ENCODE peak calls at places on chromosomes 3 and 15, in nine cellular contexts. J, P, O, T, B, G, E, L and A are unnamed samples.

GRCh38 chr15:93200448-93201226 is 111.6 kb upstream of the RGMA start:
- DNase-seq in B (no peak), O (no peak), T (no peak), P (no peak), L (no peak), E (no peak), J (no peak), G (no peak), A (peak; percentile 73)

GRCh38 chr15:72492733-72493132 is 18.6 kb downstream of the ARIH1 start:
- DNase-seq in B (no peak), G (no peak), O (no peak), L (no peak), J (no peak), T (no peak), E (no peak), P (no peak), A (no peak)

GRCh38 chr3:17138246-17139039 is 253.7 kb downstream of the PLCL2 start:
- DNase-seq in E (no peak), O (no peak), L (no peak), J (no peak), T (no peak), P (no peak), B (no peak), G (no peak), A (no peak)

GRCh38 chr15:75620776-75621536 is 4.6 kb downstream of the SNUPN start:
- DNase-seq in O (no peak), E (no peak), P (peak; percentile 21), L (no peak), T (peak; percentile 41), J (no peak), G (no peak), B (no peak), A (no peak)

GRCh38 chr3:18825586-18826157 is 322.6 kb upstream of the KCNH8 start:
- DNase-seq in P (no peak), E (no peak), T (no peak), B (no peak), L (no peak), O (no peak), G (no peak), J (no peak), A (no peak)

GRCh38 chr3:50189274-50189673 is 2.1 kb upstream of the GNAT1 start:
- DNase-seq in P (peak; percentile 73), T (peak; percentile 73), L (peak; percentile 72), J (peak; percentile 78), O (peak; percentile 87), G (no peak), E (peak; percentile 47), B (peak; percentile 40), A (peak; percentile 92)

GRCh38 chr3:87350367-87351199 is 74.2 kb upstream of the POU1F1 start:
- DNase-seq in B (peak; percentile 38), J (peak; percentile 41), E (peak; percentile 33), G (no peak), L (peak; percentile 43), T (peak; percentile 66), O (peak; percentile 46), P (peak; percentile 7), A (peak; percentile 72)

GRCh38 chr3:73542127-73542526 is 82.6 kb downstream of the PDZRN3 start:
- DNase-seq in P (no peak), E (no peak), L (no peak), G (no peak), O (no peak), B (no peak), J (no peak), T (no peak), A (no peak)

GRCh38 chr3:39910828-39911464 is 101.5 kb downstream of the MYRIP start:
- DNase-seq in T (no peak), P (no peak), L (no peak), O (no peak), G (no peak), E (no peak), B (no peak), J (peak; percentile 86), A (no peak)

GRCh38 chr3:189773056-189773455 is 141.9 kb downstream of the TP63 start:
- DNase-seq in G (no peak), B (no peak), E (no peak), O (no peak), L (no peak), P (no peak), T (peak; percentile 64), J (no peak), A (no peak)

GRCh38 chr3:60461199-60461598 is 790.1 kb downstream of the FHIT start:
- DNase-seq in T (no peak), P (no peak), G (no peak), B (no peak), E (no peak), O (no peak), J (no peak), L (no peak), A (no peak)

GRCh38 chr15:83362706-83363105 is 78.2 kb upstream of the BNC1 start:
- DNase-seq in B (no peak), G (no peak), T (no peak), L (no peak), J (no peak), E (no peak), O (no peak), P (no peak), A (no peak)

DNA sequence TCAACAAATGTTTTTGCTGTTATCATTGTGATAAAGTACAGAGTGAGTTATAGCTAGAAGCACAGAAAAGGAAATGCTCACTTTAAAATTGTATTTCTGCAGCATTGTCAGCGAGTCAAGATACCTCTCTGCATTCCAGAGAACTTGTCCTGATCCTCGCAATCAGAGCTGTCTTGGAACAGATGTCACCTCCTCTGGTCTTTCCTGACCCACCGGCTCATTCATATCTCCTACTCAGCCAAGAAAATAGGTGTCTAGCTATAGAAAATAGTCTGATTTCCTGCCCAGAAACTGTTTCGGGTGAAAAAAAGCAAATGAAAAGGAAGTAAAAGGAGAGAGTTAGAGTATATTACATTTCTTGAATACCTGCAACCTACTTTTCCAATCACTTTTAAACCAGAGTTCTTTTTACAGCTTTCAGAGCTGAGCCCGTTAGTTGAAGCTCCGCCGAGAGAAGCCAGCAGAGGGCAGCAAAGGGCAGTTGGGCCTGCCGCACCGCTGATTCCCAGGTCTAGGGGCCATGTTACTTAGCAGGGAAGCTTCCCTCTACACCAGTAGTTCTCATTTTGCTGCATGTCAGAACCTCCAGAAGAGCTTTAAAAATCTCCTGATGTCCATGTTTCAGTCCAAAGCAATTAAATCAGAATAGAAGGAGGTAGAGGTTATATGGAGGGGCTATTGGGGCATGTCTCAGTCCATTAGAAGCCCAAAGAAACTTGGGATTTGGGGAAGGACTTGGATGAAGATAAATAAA is 185.7 kb upstream of the THRB start:
- DNase-seq in L (peak; percentile 79), O (peak; percentile 59), G (no peak), T (peak; percentile 58), J (peak; percentile 29), B (peak; percentile 42), E (peak; percentile 33), P (peak; percentile 41), A (peak; percentile 87)
- TF ChIP-seq REST in L (no peak), O (no peak), G (no peak), T (no peak), J (no peak), B (no peak), E (no peak), P (no peak), A (no peak)

DNA sequence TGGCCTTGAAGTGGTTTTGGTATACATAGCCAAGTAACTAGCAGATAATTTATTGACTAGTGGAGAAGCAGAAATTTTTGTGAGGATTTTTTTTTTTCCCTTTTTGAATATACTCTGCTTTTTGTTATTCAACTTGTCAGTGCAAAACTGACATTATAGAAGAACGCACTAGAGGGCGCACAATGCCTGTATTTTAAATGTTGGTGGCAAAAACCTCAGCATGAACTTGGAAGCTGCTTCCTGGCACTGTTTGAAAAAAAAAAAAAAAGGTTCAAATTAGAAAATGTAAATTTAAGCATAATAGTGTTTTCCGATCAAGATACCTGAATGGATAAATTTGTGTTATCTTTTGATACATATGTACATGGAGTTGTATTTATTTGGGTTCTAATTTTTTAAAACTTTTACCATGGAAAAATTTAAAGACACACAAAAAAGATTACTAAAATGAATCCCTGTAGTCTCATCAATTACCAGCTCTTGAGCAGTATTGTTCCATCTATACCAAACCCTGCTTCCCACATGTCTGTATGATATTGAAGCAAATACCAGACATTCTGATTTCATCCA is 56.0 kb downstream of the SLC25A26 start:
- DNase-seq in T (peak; percentile 62), J (peak; percentile 55), B (peak; percentile 55), L (peak; percentile 60), P (peak; percentile 41), G (no peak), O (peak; percentile 46), E (peak; percentile 32), A (peak; percentile 84)
- TF ChIP-seq REST in T (no peak), J (no peak), B (no peak), L (no peak), P (no peak), G (no peak), O (no peak), E (no peak), A (no peak)

GRCh38 chr3:16031434-16031833 is 143.0 kb upstream of the GALNT15 start:
- DNase-seq in P (no peak), B (no peak), E (no peak), G (no peak), T (no peak), J (no peak), L (no peak), O (no peak), A (no peak)
- TF ChIP-seq REST in P (no peak), B (no peak), E (no peak), G (no peak), T (no peak), J (no peak), L (no peak), O (no peak), A (no peak)

GRCh38 chr15:28895146-28895545 is 9.4 kb downstream of the APBA2 start:
- DNase-seq in B (no peak), P (no peak), L (no peak), J (no peak), O (no peak), T (no peak), G (no peak), E (no peak), A (no peak)

GRCh38 chr15:28899061-28899738 is 13.4 kb downstream of the APBA2 start:
- DNase-seq in P (no peak), T (no peak), O (no peak), B (no peak), G (no peak), E (no peak), L (no peak), J (no peak), A (no peak)

GRCh38 chr15:28897861-28898608 is 12.3 kb downstream of the APBA2 start:
- DNase-seq in J (no peak), T (no peak), E (no peak), G (no peak), O (peak; percentile 70), B (no peak), P (no peak), L (no peak), A (no peak)

GRCh38 chr15:28895566-28895965 is 9.8 kb downstream of the APBA2 start:
- DNase-seq in J (no peak), L (no peak), B (no peak), E (no peak), P (no peak), G (no peak), T (no peak), O (peak; percentile 12), A (no peak)

GRCh38 chr15:28896944-28897343 is 11.2 kb downstream of the APBA2 start:
- DNase-seq in T (peak; percentile 59), B (no peak), J (peak; percentile 10), G (no peak), O (no peak), P (no peak), L (no peak), E (no peak), A (no peak)
- TF ChIP-seq REST in T (no peak), B (no peak), J (no peak), G (no peak), O (no peak), P (no peak), L (no peak), E (no peak), A (no peak)